ENCODE peak calls at places on chromosome 13, in six cellular contexts. G, N, F, J, M and P are unnamed samples.

GRCh38 chr13:114082849-114083645 is 49.4 kb downstream of the RASA3 start:
- DNase-seq in J (no peak), N (no peak), M (no peak), G (no peak), F (no peak), P (no peak)

GRCh38 chr13:29963086-29963485 is 112.7 kb upstream of the UBL3 start:
- DNase-seq in G (no peak), N (no peak), J (no peak), F (no peak), M (no peak), P (no peak)

GRCh38 chr13:28475916-28476725 is 18.8 kb downstream of the FLT1 start:
- DNase-seq in G (peak), M (no peak), F (no peak), N (peak), J (peak), P (no peak)

GRCh38 chr13:36533806-36534205 is 101.5 kb downstream of the CCNA1 start:
- DNase-seq in G (no peak), N (no peak), F (no peak), J (no peak), M (no peak), P (no peak)

GRCh38 chr13:31172535-31172934 is 10.8 kb upstream of the HSPH1 start:
- DNase-seq in M (no peak), G (peak), N (peak), J (peak), F (no peak), P (no peak)

GRCh38 chr13:26561636-26562537 is 4.4 kb downstream of the WASF3 start:
- DNase-seq in J (peak), M (no peak), N (no peak), G (peak), F (no peak), P (no peak)

GRCh38 chr13:50581586-50582196 is 261.8 kb downstream of the DLEU7 start:
- DNase-seq in M (no peak), F (no peak), G (no peak), N (no peak), J (no peak), P (no peak)

GRCh38 chr13:75647126-75647784 is 11.1 kb downstream of the LMO7 start:
- DNase-seq in M (no peak), J (peak), G (no peak), N (no peak), F (no peak), P (no peak)

GRCh38 chr13:111486331-111486730 is 165.9 kb downstream of the TEX29 start:
- DNase-seq in G (no peak), M (no peak), F (no peak), J (no peak), N (no peak), P (no peak)

GRCh38 chr13:111572956-111573355 is 252.5 kb downstream of the TEX29 start:
- DNase-seq in F (no peak), N (no peak), G (no peak), J (no peak), M (no peak), P (no peak)

GRCh38 chr13:26968431-26969335 is 202.9 kb downstream of the USP12 start:
- DNase-seq in M (no peak), N (peak), G (peak), J (no peak), F (no peak), P (no peak)

GRCh38 chr13:113001251-113002140 is 32.5 kb downstream of the MCF2L start:
- DNase-seq in M (no peak), N (no peak), J (peak), F (no peak), G (peak), P (no peak)

GRCh38 chr13:76331948-76332712 is 554.1 kb downstream of the KCTD12 start:
- DNase-seq in F (no peak), M (no peak), G (no peak), N (no peak), J (no peak), P (no peak)

GRCh38 chr13:80454245-80454644 is 113.3 kb upstream of the SPRY2 start:
- DNase-seq in M (no peak), J (no peak), G (peak), N (no peak), F (no peak), P (no peak)

GRCh38 chr13:112859817-112860190 is 109.2 kb upstream of the MCF2L start:
- DNase-seq in G (peak), F (peak), J (peak), M (no peak), N (no peak), P (no peak)

GRCh38 chr13:102598061-102598460 is 1.3 kb downstream of the TPP2 start:
- DNase-seq in G (no peak), M (no peak), J (no peak), N (no peak), F (no peak), P (no peak)

GRCh38 chr13:48629282-48629681 is 24.4 kb upstream of the CYSLTR2 start:
- DNase-seq in N (no peak), J (no peak), G (no peak), F (no peak), M (no peak), P (no peak)

GRCh38 chr13:105814219-105814901 is 721.1 kb downstream of the EFNB2 start:
- DNase-seq in F (no peak), N (no peak), J (no peak), M (no peak), G (peak), P (no peak)

GRCh38 chr13:113275387-113275786 is 21.7 kb upstream of the LAMP1 start:
- DNase-seq in M (no peak), F (no peak), G (peak), J (peak), N (peak), P (no peak)

GRCh38 chr13:68509734-68510621 is 1279.8 kb upstream of the PCDH9 start:
- DNase-seq in N (no peak), G (peak), M (no peak), J (no peak), F (no peak), P (no peak)

GRCh38 chr13:94548382-94549240 is 47.3 kb downstream of the TGDS start:
- DNase-seq in J (peak), M (peak), N (peak), G (no peak), F (peak), P (no peak)

GRCh38 chr13:109155301-109155761 is 525.9 kb downstream of the MYO16 start:
- DNase-seq in M (no peak), N (peak), G (peak), J (peak), F (no peak), P (no peak)

GRCh38 chr13:31950121-31950810 is 81.3 kb upstream of the FRY start:
- DNase-seq in J (no peak), N (no peak), F (peak), G (no peak), M (no peak), P (no peak)

GRCh38 chr13:95438297-95438696 is 114.2 kb upstream of the CLDN10 start:
- DNase-seq in G (peak), F (no peak), M (no peak), N (no peak), J (no peak), P (no peak)

GRCh38 chr13:53788286-53788685 is 759.7 kb downstream of the OLFM4 start:
- DNase-seq in F (no peak), G (no peak), N (no peak), J (no peak), M (no peak), P (no peak)

GRCh38 chr13:101204270-101205011 is 211.9 kb downstream of the NALCN start:
- DNase-seq in M (no peak), N (no peak), J (peak), F (no peak), G (no peak), P (no peak)

GRCh38 chr13:43331676-43332075 is 308.3 kb downstream of the DNAJC15 start:
- DNase-seq in J (peak), N (no peak), G (no peak), F (peak), M (no peak), P (no peak)

GRCh38 chr13:69970521-69970920 is 137.1 kb upstream of the ATXN8OS start:
- DNase-seq in N (peak), G (peak), J (no peak), F (no peak), M (no peak), P (no peak)

GRCh38 chr13:77492982-77493381 is 42.5 kb upstream of the SCEL start:
- DNase-seq in J (peak), N (peak), M (no peak), G (peak), F (peak), P (no peak)